ENCODE peak calls at places on chromosomes 3 and 15, in six cellular contexts. B, K, G, T, E and W are unnamed samples.

GRCh38 chr3:4417449-4417848 is 49.6 kb downstream of the SUMF1 start:
- DNase-seq in B (no peak), K (peak; percentile 74), G (no peak), T (no peak), E (peak; percentile 48), W (no peak)

GRCh38 chr15:67882487-67883227 is 42.8 kb upstream of the RNU6-1 start:
- DNase-seq in B (no peak), K (no peak), G (no peak), T (no peak), E (no peak), W (no peak)

GRCh38 chr15:87144775-87145174 is 1065.1 kb downstream of the AGBL1 start:
- DNase-seq in B (no peak), K (no peak), G (no peak), T (no peak), E (no peak), W (no peak)

GRCh38 chr15:77507151-77507847 is 86.6 kb downstream of the HMG20A start:
- DNase-seq in B (peak; percentile 77), K (no peak), G (no peak), T (no peak), E (no peak), W (no peak)

GRCh38 chr3:12303532-12303931 is 14.7 kb downstream of the PPARG start:
- DNase-seq in B (no peak), K (peak; percentile 88), G (no peak), T (no peak), E (no peak), W (peak; percentile 59)

GRCh38 chr15:45333550-45333949 is 44.8 kb downstream of the GATM start:
- DNase-seq in B (peak; percentile 46), K (peak; percentile 14), G (peak; percentile 4), T (no peak), E (no peak), W (no peak)

GRCh38 chr15:101625169-101625568 is 27.0 kb downstream of the TM2D3 start:
- DNase-seq in B (no peak), K (no peak), G (no peak), T (no peak), E (no peak), W (no peak)

GRCh38 chr3:178849220-178849910 is 222.2 kb downstream of the ZMAT3 start:
- DNase-seq in B (no peak), K (no peak), G (no peak), T (no peak), E (no peak), W (no peak)

GRCh38 chr15:80240261-80240660 is 11.8 kb downstream of the CTXND1 start:
- DNase-seq in B (no peak), K (no peak), G (no peak), T (no peak), E (no peak), W (no peak)

GRCh38 chr15:90451215-90451850 is 63.3 kb downstream of the IQGAP1 start:
- DNase-seq in B (no peak), K (peak; percentile 64), G (no peak), T (no peak), E (no peak), W (peak; percentile 20)

GRCh38 chr3:150761831-150762661 is 923 bp downstream of the SIAH2 start:
- DNase-seq in B (peak; percentile 72), K (peak; percentile 47), G (peak; percentile 69), T (no peak), E (no peak), W (no peak)

GRCh38 chr3:192174283-192174682 is 553.1 kb downstream of the FGF12 start:
- DNase-seq in B (no peak), K (no peak), G (no peak), T (no peak), E (no peak), W (no peak)

GRCh38 chr3:195886181-195887141 is 21.9 kb downstream of the TNK2 start:
- DNase-seq in B (no peak), K (no peak), G (no peak), T (no peak), E (no peak), W (no peak)

GRCh38 chr3:108486910-108487309 is 23.5 kb downstream of the MYH15 start:
- DNase-seq in B (no peak), K (peak; percentile 72), G (peak; percentile 60), T (no peak), E (peak; percentile 59), W (no peak)

GRCh38 chr3:48686538-48687219 is 964 bp upstream of the NCKIPSD start:
- DNase-seq in B (no peak), K (no peak), G (no peak), T (no peak), E (no peak), W (no peak)

GRCh38 chr3:124202754-124203153 is 210.8 kb upstream of the ROPN1 start:
- DNase-seq in B (peak; percentile 36), K (no peak), G (peak; percentile 16), T (no peak), E (no peak), W (no peak)

GRCh38 chr3:124916837-124917409 is 17.6 kb downstream of the MUC13 start:
- DNase-seq in B (no peak), K (no peak), G (peak; percentile 3), T (no peak), E (no peak), W (no peak)

GRCh38 chr3:108441528-108441927 is 68.9 kb downstream of the MYH15 start:
- DNase-seq in B (no peak), K (no peak), G (no peak), T (no peak), E (no peak), W (no peak)

GRCh38 chr15:88648357-88649214 is 9.8 kb downstream of the ISG20 start:
- DNase-seq in B (peak; percentile 68), K (no peak), G (no peak), T (no peak), E (peak; percentile 68), W (no peak)

GRCh38 chr3:4885322-4885721 is 93.9 kb upstream of the BHLHE40 start:
- DNase-seq in B (no peak), K (peak; percentile 53), G (no peak), T (no peak), E (no peak), W (no peak)

GRCh38 chr3:187120324-187120723 is 19.0 kb downstream of the RPL39L start:
- DNase-seq in B (no peak), K (no peak), G (no peak), T (no peak), E (no peak), W (no peak)

GRCh38 chr3:111980716-111981456 is 2.1 kb downstream of the ABHD10 start:
- DNase-seq in B (no peak), K (no peak), G (no peak), T (no peak), E (no peak), W (no peak)

GRCh38 chr3:188900421-188900941 is 271.3 kb upstream of the TPRG1 start:
- DNase-seq in B (no peak), K (peak; percentile 53), G (no peak), T (peak; percentile 77), E (no peak), W (peak; percentile 53)

GRCh38 chr3:30241721-30242120 is 364.7 kb upstream of the TGFBR2 start:
- DNase-seq in B (no peak), K (no peak), G (no peak), T (no peak), E (no peak), W (no peak)

GRCh38 chr3:146540236-146540635 is 4.2 kb downstream of the PLSCR1 start:
- DNase-seq in B (no peak), K (no peak), G (no peak), T (no peak), E (no peak), W (no peak)

GRCh38 chr3:146542968-146543367 is 1.4 kb downstream of the PLSCR1 start:
- DNase-seq in B (no peak), K (no peak), G (no peak), T (no peak), E (no peak), W (no peak)

GRCh38 chr3:146539315-146539714 is 5.1 kb downstream of the PLSCR1 start:
- DNase-seq in B (no peak), K (no peak), G (no peak), T (no peak), E (no peak), W (no peak)

GRCh38 chr3:146542179-146542578 is 2.2 kb downstream of the PLSCR1 start:
- DNase-seq in B (no peak), K (no peak), G (no peak), T (no peak), E (no peak), W (no peak)

DNA sequence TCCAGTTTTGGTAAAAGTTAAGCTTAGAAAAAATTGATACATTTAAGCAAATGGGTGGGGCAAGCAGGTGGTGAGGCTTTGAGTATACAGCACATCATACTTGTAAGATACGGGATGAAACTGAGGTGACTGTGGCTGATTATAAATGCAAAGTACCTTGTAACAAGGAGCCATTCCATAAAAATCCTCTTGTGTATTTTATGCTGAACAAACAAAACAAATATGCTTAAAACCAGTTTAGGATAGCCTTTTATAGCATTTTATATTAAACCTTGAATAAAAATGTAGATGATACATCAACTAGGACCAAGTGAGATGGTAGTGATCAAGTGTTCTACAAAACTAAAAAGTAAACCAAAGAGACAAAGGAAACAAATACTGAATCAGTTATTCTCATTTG is 3.4 kb downstream of the PLSCR1 start:
- DNase-seq in B (no peak), K (no peak), G (no peak), T (no peak), E (no peak), W (no peak)
- H3K4me3 ChIP-seq in B (no peak overlapping the region), K (no peak overlapping the region), G (no peak overlapping the region), T (no peak overlapping the region), E (no peak overlapping the region), W (no peak overlapping the region)

GRCh38 chr3:38343797-38344594 is 2.6 kb upstream of the XYLB start:
- DNase-seq in B (no peak), K (no peak), G (no peak), T (no peak), E (no peak), W (no peak)
- TF ChIP-seq CTCF in B (no peak), K (no peak), G (no peak), T (peak; percentile 18), E (no peak), W (no peak)

DNA sequence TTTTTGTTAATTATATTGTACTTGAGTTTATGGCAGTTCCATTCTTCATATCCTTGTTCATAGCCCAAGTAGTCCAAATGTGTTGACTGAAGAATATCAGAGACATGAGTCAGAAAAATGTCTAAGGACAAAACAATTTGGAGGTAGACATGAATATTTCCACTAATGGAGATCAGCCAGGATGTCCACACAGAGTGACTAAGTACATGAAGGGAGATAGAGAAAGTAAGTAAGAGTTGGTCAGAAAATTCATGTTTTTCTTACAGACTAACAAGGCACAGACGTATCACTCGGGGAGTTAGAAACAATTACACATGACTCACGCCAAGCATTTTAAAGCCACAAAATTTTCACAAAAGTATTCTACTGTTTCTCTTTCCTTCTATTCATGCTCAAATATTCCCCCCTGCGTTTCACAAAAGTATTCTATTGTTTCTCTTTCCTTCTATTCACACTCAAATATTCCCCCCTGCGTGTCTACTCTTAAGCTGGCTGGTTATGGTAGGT is 648.9 kb upstream of the CCDC54 start:
- DNase-seq in B (no peak), K (peak; percentile 94), G (no peak), T (peak; percentile 72), E (peak; percentile 73), W (peak; percentile 94)
- H3K4me3 ChIP-seq in B (no peak overlapping the region), K (peak overlapping the region; percentile 18), G (peak overlapping the region; percentile 12), T (no peak overlapping the region), E (peak overlapping the region; percentile 16), W (peak overlapping the region; percentile 28)

DNA sequence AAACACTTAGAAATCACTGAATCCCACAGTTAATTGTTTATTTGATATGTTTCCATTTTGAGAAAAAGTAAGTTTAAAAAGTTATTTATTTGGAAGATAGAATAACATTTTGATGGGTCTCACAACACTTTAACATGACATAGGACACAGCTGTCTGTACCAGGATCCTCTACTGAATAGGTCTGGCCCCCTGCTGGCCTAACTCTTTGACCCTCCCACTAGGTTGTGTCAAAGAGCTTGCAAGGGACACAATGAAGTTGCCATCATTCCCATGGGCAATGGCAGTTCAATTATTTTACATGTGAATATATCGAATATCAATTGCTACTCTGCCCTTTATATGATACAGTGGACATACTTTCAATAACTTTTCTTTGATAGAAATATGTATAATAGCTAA is 138.9 kb downstream of the EPHA3 start:
- DNase-seq in B (no peak), K (no peak), G (no peak), T (no peak), E (no peak), W (no peak)
- TF ChIP-seq CTCF in B (no peak), K (peak; percentile 38), G (no peak), T (no peak), E (peak; percentile 10), W (no peak)